ENCODE peak calls at places on chromosomes 4 and X, in eight cellular contexts. One of them, this sample, is unnamed.
A peak's percentile ranks its signal among the peaks of the same experiment; 100 is the strongest.

GRCh38 chrX:352181-352580 is 33.6 kb upstream of the GTPBP6 start:
- DNase-seq in RWPE1: no peak
- DNase-seq in foreskin fibroblast: no peak
- DNase-seq in endothelial cell: no peak
- DNase-seq in AG09309: no peak
- DNase-seq in fibroblast of pulmonary artery: no peak
- DNase-seq in AG09319: no peak
- DNase-seq in mesothelial cell of epicardium: peak; percentile 16
- DNase-seq in this sample: no peak

GRCh38 chr4:17092990-17093880 is 194.8 kb upstream of the LDB2 start:
- DNase-seq in RWPE1: no peak
- DNase-seq in foreskin fibroblast: no peak
- DNase-seq in endothelial cell: no peak
- DNase-seq in AG09309: no peak
- DNase-seq in fibroblast of pulmonary artery: no peak
- DNase-seq in AG09319: no peak
- DNase-seq in mesothelial cell of epicardium: no peak
- DNase-seq in this sample: no peak

GRCh38 chr4:1329408-1330371 is 17.3 kb upstream of the UVSSA start:
- DNase-seq in RWPE1: peak; percentile 64
- DNase-seq in foreskin fibroblast: no peak
- DNase-seq in endothelial cell: no peak
- DNase-seq in AG09309: no peak
- DNase-seq in fibroblast of pulmonary artery: no peak
- DNase-seq in AG09319: no peak
- DNase-seq in mesothelial cell of epicardium: no peak
- DNase-seq in this sample: no peak

GRCh38 chrX:13923845-13924244 is 105.8 kb downstream of the GEMIN8 start:
- DNase-seq in RWPE1: peak; percentile 26
- DNase-seq in foreskin fibroblast: no peak
- DNase-seq in endothelial cell: no peak
- DNase-seq in AG09309: no peak
- DNase-seq in fibroblast of pulmonary artery: no peak
- DNase-seq in AG09319: no peak
- DNase-seq in mesothelial cell of epicardium: no peak
- DNase-seq in this sample: no peak

GRCh38 chr4:113979157-113979972 is at the start of gene ARSJ:
- DNase-seq in RWPE1: peak; percentile 67
- DNase-seq in foreskin fibroblast: peak; percentile 77
- DNase-seq in endothelial cell: peak; percentile 65
- DNase-seq in AG09309: peak; percentile 41
- DNase-seq in fibroblast of pulmonary artery: peak; percentile 89
- DNase-seq in AG09319: peak; percentile 37
- DNase-seq in mesothelial cell of epicardium: peak; percentile 36
- DNase-seq in this sample: peak; percentile 62

GRCh38 chr4:101604976-101605375 is 185.6 kb upstream of the BANK1 start:
- DNase-seq in RWPE1: no peak
- DNase-seq in foreskin fibroblast: no peak
- DNase-seq in endothelial cell: no peak
- DNase-seq in AG09309: no peak
- DNase-seq in fibroblast of pulmonary artery: no peak
- DNase-seq in AG09319: no peak
- DNase-seq in mesothelial cell of epicardium: no peak
- DNase-seq in this sample: no peak

GRCh38 chr4:6969826-6970800 is 60.5 kb downstream of the TBC1D14 start:
- DNase-seq in RWPE1: no peak
- DNase-seq in foreskin fibroblast: no peak
- DNase-seq in endothelial cell: no peak
- DNase-seq in AG09309: no peak
- DNase-seq in fibroblast of pulmonary artery: no peak
- DNase-seq in AG09319: no peak
- DNase-seq in mesothelial cell of epicardium: no peak
- DNase-seq in this sample: peak; percentile 47

GRCh38 chr4:77903186-77903585 is 40.6 kb downstream of the MRPL1 start:
- DNase-seq in RWPE1: no peak
- DNase-seq in foreskin fibroblast: no peak
- DNase-seq in endothelial cell: no peak
- DNase-seq in AG09309: no peak
- DNase-seq in fibroblast of pulmonary artery: no peak
- DNase-seq in AG09319: no peak
- DNase-seq in mesothelial cell of epicardium: no peak
- DNase-seq in this sample: no peak

GRCh38 chr4:42671431-42672194 is 14.7 kb upstream of the ATP8A1 start:
- DNase-seq in RWPE1: no peak
- DNase-seq in foreskin fibroblast: no peak
- DNase-seq in endothelial cell: no peak
- DNase-seq in AG09309: no peak
- DNase-seq in fibroblast of pulmonary artery: no peak
- DNase-seq in AG09319: no peak
- DNase-seq in mesothelial cell of epicardium: no peak
- DNase-seq in this sample: no peak

GRCh38 chr4:3640587-3640962 is 108.4 kb upstream of the LRPAP1 start:
- DNase-seq in RWPE1: no peak
- DNase-seq in foreskin fibroblast: no peak
- DNase-seq in endothelial cell: no peak
- DNase-seq in AG09309: no peak
- DNase-seq in fibroblast of pulmonary artery: no peak
- DNase-seq in AG09319: no peak
- DNase-seq in mesothelial cell of epicardium: no peak
- DNase-seq in this sample: no peak

GRCh38 chrX:64894454-64895038 is 81.7 kb downstream of the ZC4H2 start:
- DNase-seq in RWPE1: no peak
- DNase-seq in foreskin fibroblast: no peak
- DNase-seq in endothelial cell: peak; percentile 53
- DNase-seq in AG09309: no peak
- DNase-seq in fibroblast of pulmonary artery: peak; percentile 9
- DNase-seq in AG09319: no peak
- DNase-seq in mesothelial cell of epicardium: no peak
- DNase-seq in this sample: peak; percentile 48

GRCh38 chrX:1262369-1262768 is 6.2 kb upstream of the CSF2RA start:
- DNase-seq in RWPE1: no peak
- DNase-seq in foreskin fibroblast: no peak
- DNase-seq in endothelial cell: no peak
- DNase-seq in AG09309: no peak
- DNase-seq in fibroblast of pulmonary artery: no peak
- DNase-seq in AG09319: no peak
- DNase-seq in mesothelial cell of epicardium: no peak
- DNase-seq in this sample: no peak

GRCh38 chrX:19110642-19111041 is 11.6 kb downstream of the ADGRG2 start:
- DNase-seq in RWPE1: no peak
- DNase-seq in foreskin fibroblast: no peak
- DNase-seq in endothelial cell: no peak
- DNase-seq in AG09309: no peak
- DNase-seq in fibroblast of pulmonary artery: no peak
- DNase-seq in AG09319: no peak
- DNase-seq in mesothelial cell of epicardium: no peak
- DNase-seq in this sample: no peak

GRCh38 chrX:55342533-55343501 is 78.1 kb upstream of the PAGE3 start:
- DNase-seq in RWPE1: peak; percentile 13
- DNase-seq in foreskin fibroblast: no peak
- DNase-seq in endothelial cell: no peak
- DNase-seq in AG09309: no peak
- DNase-seq in fibroblast of pulmonary artery: peak; percentile 22
- DNase-seq in AG09319: no peak
- DNase-seq in mesothelial cell of epicardium: no peak
- DNase-seq in this sample: peak; percentile 14

GRCh38 chr4:23163649-23164436 is 471.1 kb downstream of the GBA3 start:
- DNase-seq in RWPE1: peak; percentile 6
- DNase-seq in foreskin fibroblast: no peak
- DNase-seq in endothelial cell: no peak
- DNase-seq in AG09309: no peak
- DNase-seq in fibroblast of pulmonary artery: no peak
- DNase-seq in AG09319: no peak
- DNase-seq in mesothelial cell of epicardium: no peak
- DNase-seq in this sample: no peak

GRCh38 chrX:15854080-15854655 is 445 bp downstream of the AP1S2 start:
- DNase-seq in RWPE1: no peak
- DNase-seq in foreskin fibroblast: no peak
- DNase-seq in endothelial cell: peak; percentile 42
- DNase-seq in AG09309: no peak
- DNase-seq in fibroblast of pulmonary artery: no peak
- DNase-seq in AG09319: no peak
- DNase-seq in mesothelial cell of epicardium: peak; percentile 35
- DNase-seq in this sample: peak; percentile 62

GRCh38 chr4:170589597-170590191 is 499.9 kb upstream of the AADAT start:
- DNase-seq in RWPE1: peak; percentile 71
- DNase-seq in foreskin fibroblast: no peak
- DNase-seq in endothelial cell: no peak
- DNase-seq in AG09309: no peak
- DNase-seq in fibroblast of pulmonary artery: peak; percentile 22
- DNase-seq in AG09319: no peak
- DNase-seq in mesothelial cell of epicardium: no peak
- DNase-seq in this sample: no peak

GRCh38 chr4:142558851-142559250 is 287.2 kb downstream of the INPP4B start:
- DNase-seq in RWPE1: no peak
- DNase-seq in foreskin fibroblast: no peak
- DNase-seq in endothelial cell: no peak
- DNase-seq in AG09309: no peak
- DNase-seq in fibroblast of pulmonary artery: peak; percentile 42
- DNase-seq in AG09319: no peak
- DNase-seq in mesothelial cell of epicardium: no peak
- DNase-seq in this sample: no peak

GRCh38 chrX:154517101-154517781 is 1.2 kb upstream of the FAM3A start:
- DNase-seq in RWPE1: no peak
- DNase-seq in foreskin fibroblast: no peak
- DNase-seq in endothelial cell: no peak
- DNase-seq in AG09309: no peak
- DNase-seq in fibroblast of pulmonary artery: no peak
- DNase-seq in AG09319: no peak
- DNase-seq in mesothelial cell of epicardium: no peak
- DNase-seq in this sample: no peak

GRCh38 chr4:153465145-153465544 is 1.0 kb upstream of the TMEM131L start:
- DNase-seq in RWPE1: no peak
- DNase-seq in foreskin fibroblast: no peak
- DNase-seq in endothelial cell: no peak
- DNase-seq in AG09309: no peak
- DNase-seq in fibroblast of pulmonary artery: no peak
- DNase-seq in AG09319: no peak
- DNase-seq in mesothelial cell of epicardium: no peak
- DNase-seq in this sample: no peak

GRCh38 chr4:153466637-153467153 is 535 bp downstream of the TMEM131L start:
- DNase-seq in RWPE1: peak; percentile 35
- DNase-seq in foreskin fibroblast: no peak
- DNase-seq in endothelial cell: no peak
- DNase-seq in AG09309: no peak
- DNase-seq in fibroblast of pulmonary artery: no peak
- DNase-seq in AG09319: no peak
- DNase-seq in mesothelial cell of epicardium: no peak
- DNase-seq in this sample: peak; percentile 30

GRCh38 chr4:153465922-153466636 is at the start of gene TMEM131L:
- DNase-seq in RWPE1: peak; percentile 71
- DNase-seq in foreskin fibroblast: peak; percentile 66
- DNase-seq in endothelial cell: peak; percentile 65
- DNase-seq in AG09309: no peak
- DNase-seq in fibroblast of pulmonary artery: peak; percentile 64
- DNase-seq in AG09319: no peak
- DNase-seq in mesothelial cell of epicardium: peak; percentile 54
- DNase-seq in this sample: peak; percentile 75

GRCh38 chr4:153464068-153464467 is 2.1 kb upstream of the TMEM131L start:
- DNase-seq in RWPE1: no peak
- DNase-seq in foreskin fibroblast: no peak
- DNase-seq in endothelial cell: no peak
- DNase-seq in AG09309: no peak
- DNase-seq in fibroblast of pulmonary artery: no peak
- DNase-seq in AG09319: no peak
- DNase-seq in mesothelial cell of epicardium: no peak
- DNase-seq in this sample: no peak

GRCh38 chr4:153465583-153465921 is 608 bp upstream of the TMEM131L start:
- DNase-seq in RWPE1: peak; percentile 53
- DNase-seq in foreskin fibroblast: peak; percentile 63
- DNase-seq in endothelial cell: peak; percentile 69
- DNase-seq in AG09309: no peak
- DNase-seq in fibroblast of pulmonary artery: peak; percentile 68
- DNase-seq in AG09319: no peak
- DNase-seq in mesothelial cell of epicardium: no peak
- DNase-seq in this sample: peak; percentile 41
- TF ChIP-seq CTCF in RWPE1: peak; percentile 23
- TF ChIP-seq CTCF in foreskin fibroblast: peak; percentile 13
- TF ChIP-seq CTCF in endothelial cell: no peak
- TF ChIP-seq CTCF in AG09309: peak; percentile 14
- TF ChIP-seq CTCF in fibroblast of pulmonary artery: peak; percentile 19
- TF ChIP-seq CTCF in AG09319: peak; percentile 23
- TF ChIP-seq CTCF in mesothelial cell of epicardium: no peak
- TF ChIP-seq CTCF in this sample: no peak

GRCh38 chr4:168514249-168514852 is 17.5 kb downstream of the PALLD start:
- DNase-seq in RWPE1: peak; percentile 31
- DNase-seq in foreskin fibroblast: no peak
- DNase-seq in endothelial cell: no peak
- DNase-seq in AG09309: no peak
- DNase-seq in fibroblast of pulmonary artery: peak; percentile 65
- DNase-seq in AG09319: no peak
- DNase-seq in mesothelial cell of epicardium: no peak
- DNase-seq in this sample: no peak
- TF ChIP-seq CTCF in RWPE1: peak; percentile 47
- TF ChIP-seq CTCF in foreskin fibroblast: no peak
- TF ChIP-seq CTCF in endothelial cell: peak; percentile 75
- TF ChIP-seq CTCF in AG09309: no peak
- TF ChIP-seq CTCF in fibroblast of pulmonary artery: peak; percentile 31
- TF ChIP-seq CTCF in AG09319: peak; percentile 23
- TF ChIP-seq CTCF in mesothelial cell of epicardium: peak; percentile 71
- TF ChIP-seq CTCF in this sample: peak; percentile 45

DNA sequence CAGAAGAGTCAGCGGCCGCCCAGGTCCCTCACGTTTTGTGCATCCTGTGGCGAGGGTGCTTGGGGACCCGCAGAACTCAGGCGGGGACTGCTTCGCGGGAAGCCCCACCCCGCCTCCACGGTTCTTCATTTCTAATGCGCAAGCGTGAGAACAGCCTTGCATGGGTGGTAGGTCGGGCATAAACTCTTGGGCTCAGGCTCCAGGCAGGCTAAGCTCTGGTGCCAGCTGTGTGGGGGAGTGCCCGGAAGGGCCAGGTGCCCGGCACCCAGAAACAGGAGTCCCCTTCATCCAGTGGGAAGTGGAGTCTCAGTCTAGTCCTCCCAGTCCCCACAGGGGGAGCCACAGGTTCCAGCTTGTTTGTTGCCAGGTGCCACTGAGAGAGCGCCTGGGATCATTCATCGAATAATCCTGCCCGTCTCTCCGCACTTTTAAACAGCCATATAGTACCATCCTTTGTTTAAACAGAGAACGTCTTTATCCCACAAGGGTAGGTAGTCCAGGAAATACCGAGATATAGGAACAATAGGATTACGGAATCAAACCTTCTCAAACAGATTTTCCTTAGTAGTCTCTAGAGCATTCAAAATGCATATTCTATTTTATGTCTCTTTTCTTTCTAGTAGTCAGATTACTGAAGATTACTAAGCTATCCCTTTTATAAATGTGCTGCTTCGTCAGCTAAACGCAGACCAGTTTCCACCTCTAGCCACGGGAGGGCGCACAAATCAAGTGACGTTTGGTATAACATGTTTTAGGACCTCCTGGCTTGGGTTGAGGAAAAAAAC is 12.7 kb upstream of the RBBP7 start:
- DNase-seq in RWPE1: peak; percentile 31
- DNase-seq in foreskin fibroblast: peak; percentile 50
- DNase-seq in endothelial cell: peak; percentile 60
- DNase-seq in AG09309: peak; percentile 17
- DNase-seq in fibroblast of pulmonary artery: peak; percentile 77
- DNase-seq in AG09319: no peak
- DNase-seq in mesothelial cell of epicardium: peak; percentile 48
- DNase-seq in this sample: peak; percentile 73
- TF ChIP-seq CTCF in RWPE1: peak; percentile 62
- TF ChIP-seq CTCF in foreskin fibroblast: peak; percentile 48
- TF ChIP-seq CTCF in endothelial cell: peak; percentile 47
- TF ChIP-seq CTCF in AG09309: peak; percentile 70
- TF ChIP-seq CTCF in fibroblast of pulmonary artery: peak; percentile 56
- TF ChIP-seq CTCF in AG09319: peak; percentile 69
- TF ChIP-seq CTCF in mesothelial cell of epicardium: peak; percentile 65
- TF ChIP-seq CTCF in this sample: peak; percentile 67

GRCh38 chrX:97547873-97548578 is 664.3 kb downstream of the RPA4 start:
- DNase-seq in RWPE1: peak; percentile 1
- DNase-seq in foreskin fibroblast: no peak
- DNase-seq in endothelial cell: no peak
- DNase-seq in AG09309: no peak
- DNase-seq in fibroblast of pulmonary artery: peak; percentile 38
- DNase-seq in AG09319: no peak
- DNase-seq in mesothelial cell of epicardium: no peak
- DNase-seq in this sample: no peak
- TF ChIP-seq CTCF in RWPE1: no peak
- TF ChIP-seq CTCF in foreskin fibroblast: no peak
- TF ChIP-seq CTCF in endothelial cell: no peak
- TF ChIP-seq CTCF in AG09309: no peak
- TF ChIP-seq CTCF in fibroblast of pulmonary artery: no peak
- TF ChIP-seq CTCF in AG09319: no peak
- TF ChIP-seq CTCF in mesothelial cell of epicardium: no peak
- TF ChIP-seq CTCF in this sample: no peak